ENCODE peak calls at places on chromosomes 4 and X, in nine cellular contexts. X, H, E, K, O, F, L, Z and M are unnamed samples.

GRCh38 chrX:72142094-72142843 is 10.6 kb upstream of the RTL5 start:
- DNase-seq in E (peak), X (no peak), L (peak), O (no peak), Z (no peak), K (no peak), F (no peak), H (no peak), M (peak)

GRCh38 chr4:8325284-8325973 is 55.9 kb downstream of the HTRA3 start:
- DNase-seq in K (no peak), E (no peak), Z (no peak), L (no peak), F (no peak), H (no peak), X (no peak), O (no peak), M (no peak)

GRCh38 chr4:2075171-2075986 is 16.3 kb downstream of the NAT8L start:
- DNase-seq in X (no peak), O (peak), L (no peak), K (peak), E (no peak), Z (no peak), F (no peak), H (no peak), M (no peak)

GRCh38 chr4:78299565-78299972 is 242.4 kb downstream of the FRAS1 start:
- DNase-seq in E (no peak), X (no peak), Z (no peak), L (no peak), K (no peak), H (peak), O (no peak), F (no peak), M (no peak)

GRCh38 chr4:8227771-8228318 is 28.8 kb downstream of the SH3TC1 start:
- DNase-seq in O (no peak), E (no peak), X (no peak), L (no peak), F (no peak), K (no peak), H (no peak), Z (no peak), M (no peak)

GRCh38 chr4:3464911-3465697 is 2.0 kb downstream of the DOK7 start:
- DNase-seq in K (peak), L (no peak), Z (no peak), F (no peak), H (no peak), O (no peak), E (no peak), X (no peak), M (no peak)

GRCh38 chr4:128141866-128142265 is 80.8 kb downstream of the LARP1B start:
- DNase-seq in X (no peak), F (peak), O (no peak), E (no peak), H (no peak), L (no peak), Z (no peak), K (no peak), M (no peak)

GRCh38 chrX:143580266-143580665 is 55.6 kb downstream of the SLITRK4 start:
- DNase-seq in H (peak), O (no peak), E (no peak), Z (no peak), L (no peak), K (no peak), F (no peak), X (peak), M (no peak)

GRCh38 chr4:985123-985830 is 1.6 kb upstream of the IDUA start:
- DNase-seq in K (peak), Z (no peak), O (peak), F (no peak), L (peak), H (peak), E (no peak), X (peak), M (peak)

GRCh38 chrX:267771-268261 is 13.4 kb upstream of the PLCXD1 start:
- DNase-seq in L (peak), H (no peak), Z (no peak), O (no peak), E (no peak), X (no peak), K (peak), F (no peak), M (no peak)

GRCh38 chr4:53785996-53786395 is 194.7 kb upstream of the LNX1 start:
- DNase-seq in E (no peak), Z (no peak), L (no peak), X (no peak), K (no peak), F (no peak), H (no peak), O (no peak), M (no peak)

GRCh38 chrX:152993933-152994332 is at the start of gene PNMA5:
- DNase-seq in F (no peak), X (no peak), H (no peak), L (no peak), K (peak), O (no peak), E (no peak), Z (no peak), M (no peak)

GRCh38 chrX:155888139-155888538 is 7.0 kb downstream of the VAMP7 start:
- DNase-seq in Z (no peak), F (peak), O (peak), E (no peak), L (peak), K (no peak), H (peak), X (peak), M (no peak)

GRCh38 chrX:10177620-10178019 is 20.8 kb downstream of the CLCN4 start:
- DNase-seq in O (no peak), L (no peak), K (no peak), Z (no peak), X (no peak), E (no peak), H (peak), F (no peak), M (no peak)

GRCh38 chr4:3703677-3704521 is 62.3 kb upstream of the ADRA2C start:
- DNase-seq in O (no peak), F (no peak), K (peak), Z (no peak), E (no peak), H (no peak), X (no peak), L (peak), M (no peak)

GRCh38 chrX:125101971-125102750 is 217.5 kb upstream of the TEX13C start:
- DNase-seq in F (no peak), Z (no peak), E (no peak), K (peak), H (no peak), X (no peak), O (no peak), L (no peak), M (peak)